ENCODE peak calls at places on chromosomes 16 and 17, in seven cellular contexts. One of them, this sample, is unnamed.
A peak's percentile ranks its signal among the peaks of the same experiment; 100 is the strongest.

GRCh38 chr17:77738666-77739531 is 219.6 kb upstream of the TNRC6C start:
- DNase-seq in fibroblast of lung: no peak
- DNase-seq in A549: no peak
- DNase-seq in mammary epithelial cell: no peak
- DNase-seq in OCI-LY7: no peak
- DNase-seq in hepatocyte: no peak
- DNase-seq in neural progenitor cell: no peak
- DNase-seq in this sample: no peak

GRCh38 chr17:65228734-65229390 is 91.7 kb downstream of the RGS9 start:
- DNase-seq in fibroblast of lung: peak; percentile 20
- DNase-seq in A549: no peak
- DNase-seq in mammary epithelial cell: peak; percentile 17
- DNase-seq in OCI-LY7: no peak
- DNase-seq in hepatocyte: peak; percentile 61
- DNase-seq in neural progenitor cell: no peak
- DNase-seq in this sample: peak; percentile 91

GRCh38 chr16:65281636-65282035 is 159.8 kb upstream of the CDH11 start:
- DNase-seq in fibroblast of lung: no peak
- DNase-seq in A549: no peak
- DNase-seq in mammary epithelial cell: no peak
- DNase-seq in OCI-LY7: no peak
- DNase-seq in hepatocyte: no peak
- DNase-seq in neural progenitor cell: peak; percentile 63
- DNase-seq in this sample: no peak

GRCh38 chr17:80067393-80067986 is 31.0 kb downstream of the CCDC40 start:
- DNase-seq in fibroblast of lung: no peak
- DNase-seq in A549: no peak
- DNase-seq in mammary epithelial cell: no peak
- DNase-seq in OCI-LY7: no peak
- DNase-seq in hepatocyte: no peak
- DNase-seq in neural progenitor cell: no peak
- DNase-seq in this sample: no peak

GRCh38 chr16:89507834-89508590 is at the start of gene SPG7:
- DNase-seq in fibroblast of lung: peak; percentile 87
- DNase-seq in A549: peak; percentile 94
- DNase-seq in mammary epithelial cell: peak; percentile 82
- DNase-seq in OCI-LY7: peak; percentile 89
- DNase-seq in hepatocyte: peak; percentile 95
- DNase-seq in neural progenitor cell: peak; percentile 96
- DNase-seq in this sample: peak; percentile 60

GRCh38 chr17:5241861-5242671 is 7.4 kb upstream of the SCIMP start:
- DNase-seq in fibroblast of lung: no peak
- DNase-seq in A549: no peak
- DNase-seq in mammary epithelial cell: peak; percentile 40
- DNase-seq in OCI-LY7: peak; percentile 88
- DNase-seq in hepatocyte: peak; percentile 23
- DNase-seq in neural progenitor cell: no peak
- DNase-seq in this sample: no peak

GRCh38 chr17:58960068-58960467 is 146.6 kb downstream of the TRIM37 start:
- DNase-seq in fibroblast of lung: peak; percentile 62
- DNase-seq in A549: peak; percentile 16
- DNase-seq in mammary epithelial cell: peak; percentile 74
- DNase-seq in OCI-LY7: peak; percentile 18
- DNase-seq in hepatocyte: peak; percentile 50
- DNase-seq in neural progenitor cell: no peak
- DNase-seq in this sample: peak; percentile 78

GRCh38 chr16:58451263-58451662 is 48.7 kb upstream of the NDRG4 start:
- DNase-seq in fibroblast of lung: no peak
- DNase-seq in A549: no peak
- DNase-seq in mammary epithelial cell: no peak
- DNase-seq in OCI-LY7: no peak
- DNase-seq in hepatocyte: no peak
- DNase-seq in neural progenitor cell: no peak
- DNase-seq in this sample: no peak

GRCh38 chr17:44759916-44760243 is 1.1 kb downstream of the ADAM11 start:
- DNase-seq in fibroblast of lung: no peak
- DNase-seq in A549: no peak
- DNase-seq in mammary epithelial cell: no peak
- DNase-seq in OCI-LY7: no peak
- DNase-seq in hepatocyte: no peak
- DNase-seq in neural progenitor cell: no peak
- DNase-seq in this sample: no peak

GRCh38 chr16:57567691-57568090 is 25.2 kb downstream of the ADGRG5 start:
- DNase-seq in fibroblast of lung: no peak
- DNase-seq in A549: no peak
- DNase-seq in mammary epithelial cell: no peak
- DNase-seq in OCI-LY7: no peak
- DNase-seq in hepatocyte: no peak
- DNase-seq in neural progenitor cell: no peak
- DNase-seq in this sample: no peak

GRCh38 chr17:28871056-28871579 is 16.3 kb downstream of the ERAL1 start:
- DNase-seq in fibroblast of lung: no peak
- DNase-seq in A549: no peak
- DNase-seq in mammary epithelial cell: no peak
- DNase-seq in OCI-LY7: peak; percentile 82
- DNase-seq in hepatocyte: no peak
- DNase-seq in neural progenitor cell: no peak
- DNase-seq in this sample: no peak

GRCh38 chr16:8522757-8523156 is 67.6 kb downstream of the TMEM114 start:
- DNase-seq in fibroblast of lung: no peak
- DNase-seq in A549: no peak
- DNase-seq in mammary epithelial cell: no peak
- DNase-seq in OCI-LY7: no peak
- DNase-seq in hepatocyte: no peak
- DNase-seq in neural progenitor cell: no peak
- DNase-seq in this sample: no peak

GRCh38 chr16:3266873-3267537 is 10.6 kb upstream of the MEFV start:
- DNase-seq in fibroblast of lung: peak; percentile 24
- DNase-seq in A549: peak; percentile 43
- DNase-seq in mammary epithelial cell: peak; percentile 26
- DNase-seq in OCI-LY7: peak; percentile 64
- DNase-seq in hepatocyte: peak; percentile 30
- DNase-seq in neural progenitor cell: peak; percentile 18
- DNase-seq in this sample: peak; percentile 59

GRCh38 chr16:68357923-68358322 is 47.1 kb downstream of the PRMT7 start:
- DNase-seq in fibroblast of lung: no peak
- DNase-seq in A549: no peak
- DNase-seq in mammary epithelial cell: no peak
- DNase-seq in OCI-LY7: no peak
- DNase-seq in hepatocyte: no peak
- DNase-seq in neural progenitor cell: no peak
- DNase-seq in this sample: no peak

GRCh38 chr17:54864070-54864469 is 36.6 kb upstream of the TOM1L1 start:
- DNase-seq in fibroblast of lung: no peak
- DNase-seq in A549: no peak
- DNase-seq in mammary epithelial cell: no peak
- DNase-seq in OCI-LY7: no peak
- DNase-seq in hepatocyte: no peak
- DNase-seq in neural progenitor cell: no peak
- DNase-seq in this sample: no peak

GRCh38 chr17:46841561-46842379 is 9.6 kb upstream of the WNT9B start:
- DNase-seq in fibroblast of lung: no peak
- DNase-seq in A549: peak; percentile 54
- DNase-seq in mammary epithelial cell: no peak
- DNase-seq in OCI-LY7: no peak
- DNase-seq in hepatocyte: peak; percentile 57
- DNase-seq in neural progenitor cell: peak; percentile 77
- DNase-seq in this sample: no peak

GRCh38 chr16:88927010-88927409 is 50.0 kb downstream of the CBFA2T3 start:
- DNase-seq in fibroblast of lung: no peak
- DNase-seq in A549: no peak
- DNase-seq in mammary epithelial cell: no peak
- DNase-seq in OCI-LY7: no peak
- DNase-seq in hepatocyte: no peak
- DNase-seq in neural progenitor cell: no peak
- DNase-seq in this sample: no peak

GRCh38 chr16:54176376-54176901 is 110.1 kb downstream of the IRX3 start:
- DNase-seq in fibroblast of lung: peak; percentile 18
- DNase-seq in A549: no peak
- DNase-seq in mammary epithelial cell: no peak
- DNase-seq in OCI-LY7: no peak
- DNase-seq in hepatocyte: peak; percentile 67
- DNase-seq in neural progenitor cell: peak; percentile 13
- DNase-seq in this sample: no peak

GRCh38 chr17:51434434-51435170 is 174.3 kb downstream of the UTP18 start:
- DNase-seq in fibroblast of lung: no peak
- DNase-seq in A549: no peak
- DNase-seq in mammary epithelial cell: peak; percentile 72
- DNase-seq in OCI-LY7: no peak
- DNase-seq in hepatocyte: no peak
- DNase-seq in neural progenitor cell: no peak
- DNase-seq in this sample: no peak

GRCh38 chr17:34220776-34221390 is 34.2 kb upstream of the CCL2 start:
- DNase-seq in fibroblast of lung: no peak
- DNase-seq in A549: no peak
- DNase-seq in mammary epithelial cell: no peak
- DNase-seq in OCI-LY7: no peak
- DNase-seq in hepatocyte: no peak
- DNase-seq in neural progenitor cell: no peak
- DNase-seq in this sample: no peak

GRCh38 chr16:3695610-3696369 is 21.5 kb downstream of the TRAP1 start:
- DNase-seq in fibroblast of lung: no peak
- DNase-seq in A549: no peak
- DNase-seq in mammary epithelial cell: no peak
- DNase-seq in OCI-LY7: no peak
- DNase-seq in hepatocyte: peak; percentile 80
- DNase-seq in neural progenitor cell: no peak
- DNase-seq in this sample: no peak

GRCh38 chr16:54628796-54629625 is 301.7 kb upstream of the IRX5 start:
- DNase-seq in fibroblast of lung: no peak
- DNase-seq in A549: no peak
- DNase-seq in mammary epithelial cell: no peak
- DNase-seq in OCI-LY7: no peak
- DNase-seq in hepatocyte: peak; percentile 57
- DNase-seq in neural progenitor cell: no peak
- DNase-seq in this sample: no peak

GRCh38 chr17:50198026-50198669 is 3.3 kb downstream of the COL1A1 start:
- DNase-seq in fibroblast of lung: peak; percentile 69
- DNase-seq in A549: peak; percentile 86
- DNase-seq in mammary epithelial cell: peak; percentile 63
- DNase-seq in OCI-LY7: peak; percentile 60
- DNase-seq in hepatocyte: peak; percentile 84
- DNase-seq in neural progenitor cell: peak; percentile 70
- DNase-seq in this sample: no peak

GRCh38 chr16:58753711-58754134 is 19.6 kb upstream of the GOT2 start:
- DNase-seq in fibroblast of lung: no peak
- DNase-seq in A549: no peak
- DNase-seq in mammary epithelial cell: no peak
- DNase-seq in OCI-LY7: no peak
- DNase-seq in hepatocyte: no peak
- DNase-seq in neural progenitor cell: no peak
- DNase-seq in this sample: no peak

GRCh38 chr17:163514-164103 is 17.8 kb downstream of the DOC2B start:
- DNase-seq in fibroblast of lung: no peak
- DNase-seq in A549: no peak
- DNase-seq in mammary epithelial cell: peak; percentile 20
- DNase-seq in OCI-LY7: no peak
- DNase-seq in hepatocyte: no peak
- DNase-seq in neural progenitor cell: peak; percentile 53
- DNase-seq in this sample: no peak

GRCh38 chr17:40862985-40863733 is 3.9 kb downstream of the KRT12 start:
- DNase-seq in fibroblast of lung: no peak
- DNase-seq in A549: no peak
- DNase-seq in mammary epithelial cell: no peak
- DNase-seq in OCI-LY7: peak; percentile 8
- DNase-seq in hepatocyte: no peak
- DNase-seq in neural progenitor cell: peak; percentile 65
- DNase-seq in this sample: no peak
- TF ChIP-seq CTCF in fibroblast of lung: peak; percentile 49
- TF ChIP-seq CTCF in A549: no peak
- TF ChIP-seq CTCF in mammary epithelial cell: no peak
- TF ChIP-seq CTCF in OCI-LY7: peak; percentile 54
- TF ChIP-seq CTCF in hepatocyte: peak; percentile 29
- TF ChIP-seq CTCF in neural progenitor cell: peak; percentile 56
- TF ChIP-seq CTCF in this sample: peak; percentile 41

DNA sequence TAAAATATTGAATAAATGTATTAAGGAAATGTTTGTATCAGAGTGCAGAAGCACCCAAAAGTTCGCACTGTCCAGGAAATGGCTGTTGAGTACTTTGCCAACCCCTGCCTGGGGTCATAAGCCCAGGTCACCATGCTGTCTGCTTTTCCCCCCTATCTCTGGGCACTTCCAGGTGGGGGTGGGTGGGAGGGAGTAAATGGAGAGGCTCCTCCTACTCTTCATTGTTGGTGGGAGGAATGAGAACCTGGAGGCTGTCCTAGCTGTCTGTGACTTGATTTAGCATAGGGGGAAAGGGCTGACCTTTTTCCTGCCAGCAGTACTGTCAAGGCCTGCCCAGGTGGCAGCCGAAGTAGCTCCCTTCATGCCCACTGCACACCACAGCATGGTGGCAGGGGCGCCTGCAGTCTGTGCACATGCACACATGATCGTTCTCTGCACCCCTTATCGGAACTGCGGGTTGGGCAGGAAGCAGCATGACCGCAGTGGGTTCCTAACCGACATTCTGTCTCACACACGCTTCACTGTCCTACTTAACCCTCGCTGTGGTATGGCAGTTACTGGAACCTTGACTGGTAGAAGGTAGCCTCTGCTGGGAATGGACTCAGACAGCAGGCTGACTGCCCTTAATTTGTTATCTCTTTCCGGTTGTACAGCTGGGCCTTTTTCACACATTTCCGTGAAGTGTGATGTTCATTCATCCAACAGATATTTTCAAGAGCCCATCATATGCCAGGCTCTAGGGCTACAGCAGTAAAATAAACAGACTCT is 41.5 kb downstream of the LDHD start:
- DNase-seq in fibroblast of lung: no peak
- DNase-seq in A549: no peak
- DNase-seq in mammary epithelial cell: no peak
- DNase-seq in OCI-LY7: peak; percentile 88
- DNase-seq in hepatocyte: no peak
- DNase-seq in neural progenitor cell: no peak
- DNase-seq in this sample: no peak
- H3K4me3 ChIP-seq in fibroblast of lung: no peak overlapping the region
- H3K4me3 ChIP-seq in A549: no peak overlapping the region
- H3K4me3 ChIP-seq in mammary epithelial cell: no peak overlapping the region
- H3K4me3 ChIP-seq in OCI-LY7: peak overlapping the region; percentile 54
- H3K4me3 ChIP-seq in hepatocyte: no peak overlapping the region
- H3K4me3 ChIP-seq in neural progenitor cell: no peak overlapping the region
- H3K4me3 ChIP-seq in this sample: no peak overlapping the region

DNA sequence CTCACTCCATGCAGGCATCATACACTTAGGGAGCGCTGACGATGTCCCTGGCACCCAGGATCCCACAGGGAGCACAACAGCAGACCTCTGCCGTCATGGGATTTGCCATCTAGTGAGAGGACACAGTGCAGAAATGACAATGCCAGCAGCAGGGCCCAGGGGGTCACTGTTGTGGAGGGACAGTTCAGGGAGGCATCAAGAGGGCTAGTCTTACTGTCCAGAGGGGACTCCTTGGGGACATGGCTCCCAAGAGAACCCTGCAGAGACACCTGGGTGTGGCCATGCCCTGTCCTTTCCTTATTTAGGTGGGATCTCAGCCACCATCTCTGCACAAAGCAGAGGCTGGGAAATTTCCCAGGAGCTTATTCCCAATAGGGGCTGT is 73.7 kb downstream of the CRISPLD2 start:
- DNase-seq in fibroblast of lung: no peak
- DNase-seq in A549: no peak
- DNase-seq in mammary epithelial cell: no peak
- DNase-seq in OCI-LY7: no peak
- DNase-seq in hepatocyte: no peak
- DNase-seq in neural progenitor cell: no peak
- DNase-seq in this sample: no peak
- H3K4me2 ChIP-seq in fibroblast of lung: no peak overlapping the region
- H3K4me2 ChIP-seq in A549: no peak overlapping the region
- H3K4me2 ChIP-seq in mammary epithelial cell: no peak overlapping the region
- H3K4me2 ChIP-seq in OCI-LY7: peak overlapping the region; percentile 50
- H3K4me2 ChIP-seq in hepatocyte: no peak overlapping the region
- H3K4me2 ChIP-seq in neural progenitor cell: no peak overlapping the region
- H3K4me2 ChIP-seq in this sample: no peak overlapping the region

GRCh38 chr17:38883592-38884526 is 14.0 kb downstream of the LASP1 start:
- DNase-seq in fibroblast of lung: no peak
- DNase-seq in A549: no peak
- DNase-seq in mammary epithelial cell: peak; percentile 72
- DNase-seq in OCI-LY7: no peak
- DNase-seq in hepatocyte: peak; percentile 7
- DNase-seq in neural progenitor cell: peak; percentile 77
- DNase-seq in this sample: peak; percentile 47
- TF ChIP-seq CTCF in fibroblast of lung: peak; percentile 5
- TF ChIP-seq CTCF in A549: peak; percentile 13
- TF ChIP-seq CTCF in mammary epithelial cell: peak; percentile 33
- TF ChIP-seq CTCF in OCI-LY7: peak; percentile 25
- TF ChIP-seq CTCF in hepatocyte: no peak
- TF ChIP-seq CTCF in neural progenitor cell: peak; percentile 13
- TF ChIP-seq CTCF in this sample: no peak